ENCODE peak calls at places on chromosomes 6 and 20, in five cellular contexts. B, L, F, H and E are unnamed samples. For H3K4me1, the result is how much of the 10 kb centered on the place peaks cover.

GRCh38 chr6:53058388-53058890 is 6.8 kb upstream of the FBXO9 start:
- ATAC-seq in F (no peak), H (no peak), B (no peak), L (no peak), E (no peak)

GRCh38 chr6:110664933-110665332 is 150.3 kb downstream of the CDK19 start:
- ATAC-seq in F (peak), L (no peak), B (no peak), H (no peak), E (no peak)

GRCh38 chr20:32709528-32710121 is 33.6 kb downstream of the COMMD7 start:
- ATAC-seq in F (no peak), B (no peak), H (no peak), L (peak), E (no peak)

GRCh38 chr20:7275628-7276237 is 508.2 kb downstream of the BMP2 start:
- ATAC-seq in H (no peak), L (no peak), B (no peak), F (no peak), E (no peak)

GRCh38 chr6:169702640-169703246 is 817 bp downstream of the C6orf120 start:
- ATAC-seq in H (no peak), F (peak), L (peak), B (no peak), E (no peak)

GRCh38 chr6:107057679-107058078 is 29.7 kb downstream of the MTRES1 start:
- ATAC-seq in B (no peak), L (no peak), H (no peak), F (no peak), E (no peak)

GRCh38 chr6:159008656-159009288 is 8.8 kb upstream of the RSPH3 start:
- ATAC-seq in F (peak), L (peak), H (peak), B (no peak), E (no peak)

GRCh38 chr6:95280690-95281273 is 296.6 kb upstream of the MANEA start:
- ATAC-seq in L (peak), H (peak), F (no peak), B (no peak), E (no peak)

GRCh38 chr20:13008761-13009681 is at the start of gene SPTLC3:
- ATAC-seq in B (peak), L (no peak), F (peak), H (peak), E (peak)

GRCh38 chr20:62395311-62396242 is 8.7 kb downstream of the RPS21 start:
- ATAC-seq in L (peak), H (peak), B (no peak), F (no peak), E (no peak)

GRCh38 chr6:36701401-36701991 is 3.9 kb downstream of the RAB44 start:
- ATAC-seq in L (peak), B (no peak), H (peak), F (peak), E (no peak)

GRCh38 chr20:51449498-51450220 is 92.9 kb downstream of the NFATC2 start:
- ATAC-seq in F (no peak), L (no peak), H (no peak), B (no peak), E (no peak)

GRCh38 chr6:41271901-41272395 is 14.5 kb downstream of the TREM1 start:
- ATAC-seq in L (no peak), H (no peak), B (peak), F (peak), E (peak)

GRCh38 chr20:2871555-2872303 is 1.6 kb upstream of the PTPRA start:
- ATAC-seq in B (peak), L (no peak), H (no peak), F (no peak), E (no peak)

GRCh38 chr6:90121982-90122381 is 174.7 kb downstream of the BACH2 start:
- ATAC-seq in H (peak), L (no peak), F (peak), B (peak), E (no peak)

GRCh38 chr20:48769111-48769879 is 58.5 kb downstream of the PREX1 start:
- ATAC-seq in F (peak), B (no peak), L (peak), H (peak), E (no peak)

GRCh38 chr6:148967546-148967945 is 220.7 kb downstream of the UST start:
- ATAC-seq in L (no peak), H (no peak), F (no peak), B (no peak), E (no peak)

GRCh38 chr20:4730782-4731181 is 9.1 kb downstream of the PRND start:
- ATAC-seq in B (no peak), L (no peak), F (no peak), H (no peak), E (no peak)

GRCh38 chr6:97205936-97206335 is 77.1 kb downstream of the MMS22L start:
- ATAC-seq in B (no peak), F (no peak), H (no peak), L (no peak), E (no peak)

GRCh38 chr6:37272834-37273566 is 15.1 kb upstream of the TMEM217 start:
- ATAC-seq in H (no peak), F (peak), B (no peak), L (no peak), E (no peak)

GRCh38 chr6:142698751-142699150 is 246.2 kb downstream of the HIVEP2 start:
- ATAC-seq in B (no peak), L (no peak), F (no peak), H (no peak), E (no peak)

GRCh38 chr6:125252891-125253290 is 48.9 kb downstream of the HDDC2 start:
- ATAC-seq in B (no peak), L (no peak), H (peak), F (no peak), E (no peak)

GRCh38 chr6:118683881-118684872 is 32.8 kb upstream of the CEP85L start:
- ATAC-seq in B (no peak), F (no peak), H (no peak), L (no peak), E (no peak)

GRCh38 chr20:54199721-54200176 is 8.1 kb upstream of the PFDN4 start:
- ATAC-seq in F (peak), H (peak), L (peak), B (peak), E (peak)

GRCh38 chr20:54204063-54204462 is 3.8 kb upstream of the PFDN4 start:
- ATAC-seq in B (no peak), F (no peak), L (no peak), H (no peak), E (no peak)

GRCh38 chr20:54201268-54201846 is 6.5 kb upstream of the PFDN4 start:
- ATAC-seq in F (no peak), L (no peak), H (no peak), B (no peak), E (no peak)

GRCh38 chr20:54200487-54201267 is 7.2 kb upstream of the PFDN4 start:
- ATAC-seq in L (no peak), F (no peak), B (no peak), H (peak), E (no peak)

GRCh38 chr20:54203281-54203680 is 4.6 kb upstream of the PFDN4 start:
- ATAC-seq in B (no peak), L (no peak), H (no peak), F (no peak), E (no peak)
- H3K4me3 ChIP-seq in B (no peak), L (no peak), H (no peak), F (no peak), E (no peak)

GRCh38 chr20:41040855-41041254 is 12.2 kb downstream of the TOP1 start:
- ATAC-seq in F (peak), H (no peak), B (no peak), L (no peak), E (no peak)

GRCh38 chr20:41044409-41045062 is 15.9 kb downstream of the TOP1 start:
- ATAC-seq in H (no peak), F (no peak), B (no peak), L (no peak), E (no peak)

GRCh38 chr20:41038878-41039404 is 10.3 kb downstream of the TOP1 start:
- ATAC-seq in H (peak), B (no peak), L (no peak), F (peak), E (no peak)

GRCh38 chr20:41038149-41038877 is 9.7 kb downstream of the TOP1 start:
- ATAC-seq in F (no peak), L (no peak), H (no peak), B (no peak), E (no peak)

GRCh38 chr20:41041693-41042092 is 13.1 kb downstream of the TOP1 start:
- ATAC-seq in F (no peak), L (no peak), H (no peak), B (no peak), E (no peak)
- H3K4me1 ChIP-seq in F (under half), L (under half), H (under half), B (under half), E (half or more)

GRCh38 chr6:29924287-29924686 is 18.0 kb upstream of the HLA-A start:
- ATAC-seq in B (no peak), L (no peak), F (no peak), H (no peak), E (no peak)

GRCh38 chr6:29924731-29925130 is 17.6 kb upstream of the HLA-A start:
- ATAC-seq in H (peak), L (peak), F (no peak), B (no peak), E (no peak)

GRCh38 chr6:29926081-29926794 is 16.1 kb upstream of the HLA-A start:
- ATAC-seq in F (peak), H (no peak), L (peak), B (peak), E (peak)

GRCh38 chr6:29926795-29927427 is 15.4 kb upstream of the HLA-A start:
- ATAC-seq in H (no peak), L (peak), B (peak), F (peak), E (peak)

DNA sequence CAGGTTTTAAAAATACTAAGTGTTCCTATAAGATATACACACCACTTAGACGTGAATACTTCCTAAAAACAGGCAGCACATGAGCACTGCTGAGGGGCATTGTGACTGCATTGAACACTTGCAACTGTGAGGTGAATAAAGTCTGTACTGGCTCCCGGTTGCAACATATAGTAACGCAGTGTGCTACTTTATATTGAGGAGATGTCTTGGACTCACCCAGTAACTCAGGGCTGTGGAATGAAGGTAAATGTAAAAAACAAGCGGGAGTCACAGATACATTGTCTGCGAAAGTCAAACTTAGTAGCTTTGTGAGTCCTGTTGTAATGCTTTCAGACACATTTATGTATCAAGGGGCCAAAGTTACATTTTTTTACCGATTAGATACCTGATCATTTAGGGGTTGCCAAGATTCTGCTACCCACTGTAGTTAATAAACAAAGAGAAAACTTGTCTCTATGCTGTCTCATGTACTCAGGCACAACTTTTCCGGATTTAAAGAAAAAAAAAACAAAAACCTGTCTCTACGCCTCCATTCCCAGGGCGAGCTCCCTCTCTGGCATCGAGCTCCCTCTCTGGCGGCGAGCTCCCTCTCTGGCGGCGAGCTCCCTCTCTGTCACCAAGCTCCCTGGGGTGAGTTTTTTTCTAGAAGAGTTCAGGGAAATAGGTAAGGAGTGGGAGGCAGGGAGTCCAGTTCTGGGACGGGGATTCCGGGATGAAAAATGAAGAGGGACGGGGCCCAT is 16.8 kb upstream of the HLA-A start:
- ATAC-seq in B (no peak), L (peak), H (peak), F (no peak), E (no peak)
- H3K4me3 ChIP-seq in B (no peak), L (peak), H (no peak), F (peak), E (no peak)

GRCh38 chr20:47686545-47686944 is 98.7 kb downstream of the SULF2 start:
- ATAC-seq in B (peak), L (peak), H (peak), F (no peak), E (peak)
- H3K4me1 ChIP-seq in B (under half), L (under half), H (under half), F (under half), E (under half)

GRCh38 chr6:7726416-7727149 is 684 bp downstream of the BMP6 start:
- ATAC-seq in H (peak), L (peak), F (peak), B (peak), E (peak)
- H3K4me3 ChIP-seq in H (peak), L (peak), F (peak), B (peak), E (peak)

DNA sequence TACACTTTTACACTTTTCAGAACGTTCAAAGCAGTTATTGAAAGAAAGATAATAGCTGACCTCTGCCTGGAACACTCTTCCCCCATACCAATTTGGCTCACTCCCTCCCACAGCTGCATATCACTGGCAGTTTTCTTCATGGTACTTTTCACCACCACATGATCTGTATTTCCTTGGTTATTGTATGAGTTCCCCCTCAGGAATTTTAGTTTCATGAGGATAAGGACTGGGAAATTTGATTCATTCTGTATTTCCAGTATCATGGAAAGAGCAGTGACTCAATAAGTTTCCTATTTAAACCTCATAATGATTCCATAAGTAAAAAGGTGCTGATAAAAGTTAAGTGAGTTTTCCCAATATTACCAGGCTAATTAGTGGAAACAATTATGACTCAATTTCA is 16.0 kb downstream of the HTR1B start:
- ATAC-seq in H (peak), B (no peak), L (no peak), F (no peak), E (no peak)
- H3K4me1 ChIP-seq in H (under half), B (under half), L (under half), F (under half), E (under half)

GRCh38 chr6:150764638-150765456 is 100.7 kb upstream of the MTHFD1L start:
- ATAC-seq in B (no peak), L (no peak), F (no peak), H (no peak), E (no peak)

GRCh38 chr6:150766201-150766997 is 99.1 kb upstream of the MTHFD1L start:
- ATAC-seq in F (no peak), B (no peak), H (no peak), L (no peak), E (no peak)

GRCh38 chr6:150767161-150767560 is 98.3 kb upstream of the MTHFD1L start:
- ATAC-seq in F (no peak), L (no peak), B (no peak), H (no peak), E (no peak)

GRCh38 chr6:150767585-150768164 is 97.8 kb upstream of the MTHFD1L start:
- ATAC-seq in L (no peak), F (no peak), B (no peak), H (no peak), E (no peak)

DNA sequence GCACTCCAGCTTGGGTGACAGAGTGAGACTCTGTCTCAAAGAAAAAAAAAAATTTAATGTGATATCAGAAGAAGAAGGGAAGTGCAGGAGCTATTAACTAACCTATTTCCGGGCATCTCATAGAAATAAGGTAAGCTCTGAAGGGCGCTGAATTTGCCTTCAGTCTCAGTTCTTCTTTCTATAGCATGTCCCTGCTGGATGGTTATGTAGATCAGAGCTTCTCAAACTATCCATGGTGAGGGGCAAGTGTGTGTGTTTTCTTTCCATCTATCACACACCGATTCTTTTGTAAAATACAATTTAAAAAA is 100.1 kb upstream of the MTHFD1L start:
- ATAC-seq in L (no peak), F (no peak), H (no peak), B (no peak), E (no peak)
- H3K4me3 ChIP-seq in L (no peak), F (no peak), H (no peak), B (no peak), E (no peak)

GRCh38 chr6:151279891-151280290 is 40.1 kb downstream of the AKAP12 start:
- ATAC-seq in L (no peak), B (no peak), F (no peak), H (no peak), E (no peak)
- H3K4me1 ChIP-seq in L (under half), B (under half), F (under half), H (under half), E (half or more)

GRCh38 chr6:145816392-145816791 is 1.8 kb upstream of the FBXO30 start:
- ATAC-seq in B (no peak), F (no peak), L (no peak), H (no peak), E (no peak)
- H3K4me3 ChIP-seq in B (no peak), F (no peak), L (no peak), H (no peak), E (peak)